ENCODE peak calls at places on chromosomes 12 and 14, in nine cellular contexts. U is IMR-90, M is fibroblast of the aortic adventitia, F is A549, A is mucosa of descending colon, B is tibial nerve, S is LNCaP clone FGC, V is PC-9, H is K562. P is an unnamed sample.

GRCh38 chr12:118237908-118238307 is 102.0 kb downstream of the PEBP1 start:
- DNase-seq in B (no peak), V (peak), S (no peak), A (no peak), U (peak), F (peak), M (peak), H (no peak), P (peak)

GRCh38 chr14:68672609-68673285 is 120.1 kb downstream of the ZFP36L1 start:
- DNase-seq in M (no peak), A (no peak), S (peak), V (no peak), B (no peak), H (no peak), F (no peak), U (no peak), P (no peak)

GRCh38 chr14:21077672-21078071 is 7.6 kb downstream of the ARHGEF40 start:
- DNase-seq in B (no peak), H (no peak), F (no peak), S (no peak), V (no peak), A (no peak), M (no peak), U (no peak), P (no peak)

GRCh38 chr14:43056106-43056505 is 1449.4 kb downstream of the LRFN5 start:
- DNase-seq in V (no peak), A (no peak), M (no peak), S (no peak), F (no peak), U (no peak), H (no peak), B (no peak), P (no peak)

GRCh38 chr14:68178282-68178681 is 358.7 kb downstream of the RAD51B start:
- DNase-seq in B (no peak), H (no peak), S (no peak), U (no peak), A (no peak), V (no peak), F (no peak), M (no peak), P (no peak)

GRCh38 chr12:70971395-70971794 is 50.9 kb upstream of the PTPRR start:
- DNase-seq in A (no peak), B (no peak), V (no peak), U (no peak), H (no peak), M (peak), F (no peak), S (no peak), P (peak)

GRCh38 chr14:101839236-101839635 is 77.7 kb downstream of the PPP2R5C start:
- DNase-seq in H (no peak), A (no peak), S (no peak), M (no peak), B (no peak), V (no peak), U (no peak), F (no peak), P (no peak)

GRCh38 chr14:67580336-67581230 is 19.5 kb downstream of the PIGH start:
- DNase-seq in H (no peak), F (peak), M (no peak), S (no peak), U (no peak), B (no peak), A (no peak), V (no peak), P (no peak)

GRCh38 chr12:116368196-116369194 is 91.0 kb upstream of the MED13L start:
- DNase-seq in U (no peak), M (no peak), V (no peak), B (no peak), F (peak), H (no peak), S (no peak), A (peak), P (no peak)

GRCh38 chr12:45299132-45299692 is 83.3 kb downstream of the ANO6 start:
- DNase-seq in H (peak), B (no peak), U (peak), M (peak), S (peak), A (no peak), V (peak), F (no peak), P (peak)

GRCh38 chr14:62126885-62127478 is 364.8 kb downstream of the SNAPC1 start:
- DNase-seq in M (peak), H (peak), F (peak), U (peak), A (no peak), S (peak), B (no peak), V (no peak), P (peak)

GRCh38 chr12:118175823-118176447 is 40.0 kb downstream of the PEBP1 start:
- DNase-seq in H (no peak), B (no peak), U (no peak), S (no peak), F (no peak), A (no peak), V (no peak), M (no peak), P (no peak)

GRCh38 chr12:100348657-100349454 is 8.0 kb upstream of the SLC17A8 start:
- DNase-seq in H (no peak), S (no peak), A (no peak), F (peak), M (peak), B (no peak), U (peak), V (no peak), P (peak)

GRCh38 chr14:44649056-44649455 is 142.0 kb upstream of the FSCB start:
- DNase-seq in M (no peak), A (no peak), S (no peak), U (no peak), B (no peak), H (no peak), V (no peak), F (no peak), P (no peak)

GRCh38 chr14:105489607-105490317 is 1.3 kb upstream of the TEDC1 start:
- DNase-seq in M (peak), U (peak), H (peak), B (peak), V (peak), F (peak), A (peak), S (peak), P (peak)

DNA sequence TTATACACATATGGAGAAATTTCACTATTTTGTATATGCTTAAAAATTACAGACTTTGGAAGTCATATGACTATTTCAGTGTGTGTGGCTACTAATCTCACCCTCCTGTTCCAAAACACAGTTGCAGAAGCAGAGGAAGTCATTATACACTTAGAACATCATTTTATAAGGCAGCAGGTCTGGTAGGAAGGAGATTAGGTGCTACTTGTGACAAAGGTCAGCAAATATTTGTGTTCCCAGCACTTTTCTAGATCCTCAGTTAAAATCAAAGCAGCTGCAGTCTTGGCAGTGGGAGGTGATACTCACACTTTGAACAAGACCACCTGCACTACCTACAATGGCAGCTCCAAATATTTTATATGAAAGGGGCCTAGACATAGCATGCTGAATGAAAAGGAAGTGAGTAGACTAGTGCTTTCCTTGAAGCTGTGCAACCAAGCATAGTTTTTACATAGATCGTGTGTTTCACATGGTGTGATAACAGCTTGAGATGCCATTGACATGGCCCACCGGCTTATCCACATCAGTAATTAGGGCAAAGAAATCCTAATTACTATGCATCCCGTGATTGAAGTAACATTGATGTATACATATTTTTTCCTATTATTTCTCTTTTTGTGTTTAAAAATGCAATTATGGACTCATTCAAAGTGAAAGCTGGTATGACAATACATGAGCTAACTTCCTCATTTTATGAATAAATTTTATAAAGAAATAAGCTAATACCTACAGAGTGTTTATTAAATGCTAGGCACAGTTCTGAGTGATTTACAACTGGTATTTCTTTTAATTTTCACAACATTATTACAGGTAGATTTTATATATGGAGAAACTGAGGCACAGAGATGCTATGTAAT is 5.3 kb downstream of the GYS2 start:
- DNase-seq in U (no peak), A (no peak), V (no peak), H (no peak), B (no peak), F (no peak), S (no peak), M (no peak), P (no peak)
- TF ChIP-seq CTCF in U (no peak), A (no peak), V (no peak), H (no peak), B (no peak), F (no peak), S (no peak), M (no peak), P (no peak)

GRCh38 chr14:76773188-76773885 is 12.1 kb downstream of the VASH1 start:
- DNase-seq in S (no peak), M (peak), A (no peak), F (peak), V (peak), B (no peak), H (peak), U (peak), P (peak)
- H3K4me3 ChIP-seq in S (no peak), M (no peak), A (no peak), F (no peak), V (no peak), B (no peak), H (no peak), U (no peak), P (no peak)

GRCh38 chr14:99276482-99276881 is 4.5 kb upstream of the BCL11B start:
- DNase-seq in V (no peak), S (no peak), F (no peak), M (no peak), B (no peak), A (no peak), H (no peak), U (no peak), P (no peak)

GRCh38 chr14:99273724-99274345 is 1.8 kb upstream of the BCL11B start:
- DNase-seq in S (no peak), U (no peak), F (peak), H (no peak), M (no peak), V (no peak), B (no peak), A (peak), P (no peak)

GRCh38 chr14:99275222-99275584 is 3.2 kb upstream of the BCL11B start:
- DNase-seq in S (no peak), U (no peak), H (no peak), B (no peak), F (no peak), A (no peak), M (no peak), V (no peak), P (no peak)

GRCh38 chr14:99273025-99273723 is 1.2 kb upstream of the BCL11B start:
- DNase-seq in S (no peak), B (no peak), M (no peak), H (no peak), A (peak), U (no peak), F (peak), V (no peak), P (no peak)

DNA sequence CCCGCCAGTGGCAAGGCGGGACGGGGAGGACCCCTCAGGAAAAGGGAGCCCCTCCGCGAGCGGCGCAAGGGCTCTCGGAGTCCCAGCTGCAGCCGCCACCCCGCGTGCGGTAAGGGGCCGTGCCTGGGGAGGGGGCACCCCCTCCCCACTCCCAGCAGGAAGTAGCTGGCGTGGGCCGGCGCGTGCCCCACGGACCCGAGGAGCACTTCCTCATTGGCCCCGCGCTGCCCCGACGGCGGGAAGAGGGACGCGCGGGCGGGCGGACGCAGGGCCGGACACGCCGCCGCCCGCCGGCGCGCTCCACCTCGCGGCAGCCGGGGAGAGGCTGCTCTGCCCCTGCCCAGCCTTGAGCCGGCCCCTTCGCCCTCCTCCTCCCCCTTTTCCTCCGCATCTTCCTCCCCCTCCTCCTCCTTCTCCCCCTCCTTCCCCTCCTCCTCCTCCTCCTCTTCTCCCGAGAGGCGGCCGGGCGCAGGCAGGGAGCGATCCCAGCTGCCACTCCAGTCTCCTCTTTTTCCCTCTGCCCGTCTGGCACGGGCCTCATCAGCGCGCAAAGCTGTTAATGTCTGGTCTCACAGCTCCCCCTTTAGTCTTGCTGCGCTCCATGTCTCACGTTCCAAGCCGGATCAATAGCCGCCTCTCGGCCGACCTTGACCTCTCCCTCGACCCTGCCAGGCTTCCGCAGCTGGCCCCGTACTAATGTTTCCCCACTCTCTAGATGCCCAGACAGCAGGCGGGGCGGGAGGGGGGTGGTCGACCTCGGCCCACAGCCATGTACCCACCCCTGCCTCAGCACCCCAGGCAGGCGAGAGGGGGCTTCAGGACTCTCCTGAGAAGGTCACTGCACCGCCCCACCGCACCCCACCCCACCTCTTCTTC is 2.6 kb upstream of the BCL11B start:
- DNase-seq in V (no peak), S (peak), A (peak), B (no peak), H (peak), M (peak), U (peak), F (peak), P (peak)
- TF ChIP-seq CTCF in V (no peak), S (peak), A (no peak), B (no peak), H (no peak), M (no peak), U (peak), F (peak), P (peak)

GRCh38 chr14:77268989-77269595 is 1.9 kb downstream of the NGB start:
- DNase-seq in M (no peak), U (no peak), S (no peak), B (no peak), A (no peak), F (no peak), H (no peak), V (peak), P (no peak)
- H3K4me3 ChIP-seq in M (no peak), U (no peak), S (no peak), B (no peak), A (no peak), F (no peak), H (no peak), V (no peak), P (no peak)

GRCh38 chr14:93137864-93138263 is 22.1 kb upstream of the ITPK1 start:
- DNase-seq in V (no peak), U (peak), A (peak), M (no peak), H (peak), B (no peak), S (no peak), F (peak), P (no peak)
- TF ChIP-seq CTCF in V (no peak), U (no peak), A (no peak), M (peak), H (peak), B (no peak), S (no peak), F (no peak), P (no peak)

GRCh38 chr12:52308807-52309425 is 12.3 kb downstream of the KRT83 start:
- DNase-seq in F (no peak), V (no peak), S (no peak), A (no peak), M (no peak), U (no peak), H (no peak), B (no peak), P (no peak)
- H3K4me3 ChIP-seq in F (no peak), V (peak), S (no peak), A (no peak), M (peak), U (no peak), H (no peak), B (peak), P (peak)

P was measured in AG10803.